ENCODE peak calls at places on chromosomes 12 and 14, in seven cellular contexts. O, A, M, S, F, W and L are unnamed samples.

GRCh38 chr12:67388331-67389163 is 119.4 kb downstream of the CAND1 start:
- DNase-seq in O (no peak), A (no peak), M (no peak), S (no peak), F (peak), W (no peak), L (no peak)

GRCh38 chr12:117850048-117850447 is 118.7 kb downstream of the KSR2 start:
- DNase-seq in O (peak), A (no peak), M (no peak), S (no peak), F (peak), W (no peak), L (no peak)

GRCh38 chr14:69260979-69261605 is 1.1 kb downstream of the GALNT16 start:
- DNase-seq in O (peak), A (no peak), M (no peak), S (peak), F (no peak), W (no peak), L (no peak)

GRCh38 chr14:29906256-29906885 is 21.3 kb downstream of the PRKD1 start:
- DNase-seq in O (no peak), A (no peak), M (no peak), S (no peak), F (no peak), W (no peak), L (no peak)

GRCh38 chr12:52681551-52682380 is 1.6 kb upstream of the KRT1 start:
- DNase-seq in O (no peak), A (no peak), M (no peak), S (no peak), F (no peak), W (no peak), L (no peak)

GRCh38 chr12:96078281-96078761 is 42.9 kb upstream of the LTA4H start:
- DNase-seq in O (no peak), A (peak), M (peak), S (peak), F (no peak), W (peak), L (no peak)

GRCh38 chr14:80212025-80212402 is 710 bp upstream of the DIO2 start:
- DNase-seq in O (no peak), A (no peak), M (no peak), S (no peak), F (peak), W (no peak), L (no peak)

GRCh38 chr14:22384167-22384549 is 204.9 kb downstream of the DAD1 start:
- DNase-seq in O (no peak), A (no peak), M (no peak), S (no peak), F (no peak), W (no peak), L (no peak)

GRCh38 chr14:80522936-80523335 is 311.6 kb upstream of the DIO2 start:
- DNase-seq in O (no peak), A (no peak), M (no peak), S (no peak), F (no peak), W (no peak), L (no peak)

GRCh38 chr12:78418919-78419318 is 445.7 kb upstream of the SYT1 start:
- DNase-seq in O (no peak), A (no peak), M (no peak), S (no peak), F (no peak), W (no peak), L (no peak)

GRCh38 chr12:6934110-6934509 is 6.4 kb downstream of the ATN1 start:
- DNase-seq in O (no peak), A (no peak), M (no peak), S (no peak), F (no peak), W (no peak), L (no peak)

GRCh38 chr12:10941916-10942607 is 3.0 kb upstream of the TAS2R14 start:
- DNase-seq in O (no peak), A (no peak), M (no peak), S (no peak), F (no peak), W (no peak), L (no peak)

GRCh38 chr12:111436811-111437210 is 31.1 kb downstream of the SH2B3 start:
- DNase-seq in O (no peak), A (no peak), M (no peak), S (no peak), F (no peak), W (no peak), L (no peak)

GRCh38 chr14:85336817-85337216 is 193.1 kb upstream of the FLRT2 start:
- DNase-seq in O (no peak), A (no peak), M (no peak), S (no peak), F (no peak), W (no peak), L (no peak)

GRCh38 chr12:78494911-78495310 is 369.7 kb upstream of the SYT1 start:
- DNase-seq in O (no peak), A (no peak), M (no peak), S (no peak), F (no peak), W (no peak), L (no peak)

GRCh38 chr12:80222261-80222660 is 122.9 kb downstream of the OTOGL start:
- DNase-seq in O (no peak), A (no peak), M (no peak), S (no peak), F (peak), W (no peak), L (no peak)

GRCh38 chr12:51323317-51323960 is 535 bp downstream of the BIN2 start:
- DNase-seq in O (no peak), A (no peak), M (no peak), S (no peak), F (no peak), W (no peak), L (no peak)

GRCh38 chr14:56120091-56120632 is 2.0 kb downstream of the PELI2 start:
- DNase-seq in O (no peak), A (no peak), M (peak), S (no peak), F (peak), W (no peak), L (no peak)
- TF ChIP-seq CTCF in O (peak), A (no peak), M (peak), S (no peak), F (no peak), W (no peak), L (no peak)

DNA sequence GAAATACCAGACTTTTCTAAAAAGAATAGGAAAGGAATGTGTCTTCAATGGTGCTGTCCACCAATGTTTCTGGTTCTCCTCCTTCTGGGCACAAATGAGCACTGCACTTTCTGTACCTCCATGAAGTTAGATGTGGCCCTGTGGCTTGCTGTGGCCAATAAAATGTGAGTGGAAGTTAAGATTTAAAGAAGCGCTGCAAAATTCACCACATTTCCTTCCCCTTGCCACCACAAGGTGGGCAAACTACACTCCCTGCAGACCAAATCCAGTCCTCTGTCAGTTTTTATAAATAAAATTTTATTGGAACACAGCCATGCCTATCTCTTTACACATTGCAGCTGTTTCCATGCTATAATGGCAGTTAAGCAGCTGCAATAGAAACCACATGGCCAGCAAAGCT is 141.4 kb upstream of the TMPO start:
- DNase-seq in O (no peak), A (no peak), M (no peak), S (no peak), F (peak), W (no peak), L (no peak)
- TF ChIP-seq CTCF in O (peak), A (no peak), M (no peak), S (no peak), F (peak), W (no peak), L (no peak)

GRCh38 chr12:1869145-1869544 is 48.8 kb downstream of the LRTM2 start:
- DNase-seq in O (no peak), A (no peak), M (no peak), S (no peak), F (no peak), W (no peak), L (no peak)
- TF ChIP-seq CTCF in O (no peak), A (no peak), M (no peak), S (no peak), F (no peak), W (no peak), L (no peak)

DNA sequence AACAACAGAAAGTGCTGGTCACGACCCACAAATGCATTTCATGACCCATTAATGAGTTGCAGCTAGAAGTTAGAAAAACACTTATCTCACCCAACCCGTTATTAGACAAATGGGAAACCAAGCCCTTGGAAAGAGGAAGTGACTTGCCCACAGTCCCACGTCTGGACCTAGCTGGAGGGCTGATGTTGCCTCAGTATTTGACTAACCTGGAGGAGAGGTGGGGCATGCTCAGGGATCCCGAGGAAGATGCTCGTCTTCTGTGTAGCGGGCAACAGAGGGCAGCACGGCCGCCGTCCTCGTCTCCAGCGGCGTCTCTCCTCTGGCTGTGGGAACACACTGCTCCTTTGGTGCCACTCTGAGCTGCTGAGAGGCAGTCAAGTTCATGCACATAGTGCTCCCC is 12.7 kb downstream of the CCND2 start:
- DNase-seq in O (no peak), A (no peak), M (no peak), S (no peak), F (no peak), W (no peak), L (peak)
- TF ChIP-seq CTCF in O (no peak), A (no peak), M (no peak), S (no peak), F (no peak), W (no peak), L (no peak)

GRCh38 chr12:108802666-108803036 is 54.7 kb downstream of the SSH1 start:
- DNase-seq in O (no peak), A (no peak), M (no peak), S (no peak), F (no peak), W (no peak), L (no peak)

GRCh38 chr12:108806350-108806749 is 51.0 kb downstream of the SSH1 start:
- DNase-seq in O (no peak), A (no peak), M (no peak), S (no peak), F (no peak), W (no peak), L (no peak)

GRCh38 chr12:108803428-108804105 is 53.8 kb downstream of the SSH1 start:
- DNase-seq in O (peak), A (peak), M (peak), S (no peak), F (peak), W (peak), L (peak)

GRCh38 chr12:108805136-108805535 is 52.2 kb downstream of the SSH1 start:
- DNase-seq in O (no peak), A (no peak), M (no peak), S (no peak), F (no peak), W (no peak), L (no peak)

DNA sequence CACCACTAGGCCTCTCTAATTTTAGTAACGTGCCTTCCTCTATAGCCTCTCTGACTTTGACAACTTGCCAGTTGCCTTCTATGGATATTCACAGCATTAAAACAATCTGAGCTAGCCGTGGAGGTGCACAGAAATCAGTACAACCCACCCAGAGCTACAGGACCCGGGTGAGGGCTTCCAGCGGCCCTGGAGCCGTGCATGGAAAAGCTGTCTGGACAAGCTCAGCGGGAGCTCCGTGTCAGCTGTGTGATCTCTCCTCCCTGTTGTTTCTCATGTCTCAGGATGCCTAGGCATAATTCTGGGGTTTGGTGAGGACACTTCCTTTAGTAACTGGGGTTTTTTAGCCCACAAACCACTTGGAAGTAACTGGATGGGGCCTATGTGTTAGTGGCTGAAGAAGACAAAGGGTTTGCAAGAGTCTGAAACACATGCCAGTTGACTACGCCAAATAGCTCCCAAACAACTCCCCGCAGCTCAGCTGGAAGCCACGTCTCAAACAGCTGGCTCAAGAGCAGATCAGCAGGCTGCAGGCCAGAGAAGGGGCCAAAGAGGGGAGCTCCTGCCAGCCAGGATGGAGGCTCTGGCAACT is 52.9 kb downstream of the SSH1 start:
- DNase-seq in O (no peak), A (no peak), M (peak), S (no peak), F (peak), W (peak), L (no peak)
- TF ChIP-seq CTCF in O (no peak), A (no peak), M (no peak), S (no peak), F (no peak), W (no peak), L (no peak)

GRCh38 chr12:83826112-83826511 is 1086.5 kb downstream of the SLC6A15 start:
- DNase-seq in O (peak), A (no peak), M (no peak), S (peak), F (peak), W (no peak), L (no peak)

GRCh38 chr12:83827193-83827592 is 1085.4 kb downstream of the SLC6A15 start:
- DNase-seq in O (no peak), A (no peak), M (no peak), S (no peak), F (no peak), W (no peak), L (no peak)

GRCh38 chr12:83821967-83822366 is 1090.6 kb downstream of the SLC6A15 start:
- DNase-seq in O (no peak), A (no peak), M (no peak), S (no peak), F (no peak), W (no peak), L (no peak)

GRCh38 chr12:83827860-83828259 is 1084.7 kb downstream of the SLC6A15 start:
- DNase-seq in O (no peak), A (no peak), M (no peak), S (no peak), F (peak), W (no peak), L (no peak)

DNA sequence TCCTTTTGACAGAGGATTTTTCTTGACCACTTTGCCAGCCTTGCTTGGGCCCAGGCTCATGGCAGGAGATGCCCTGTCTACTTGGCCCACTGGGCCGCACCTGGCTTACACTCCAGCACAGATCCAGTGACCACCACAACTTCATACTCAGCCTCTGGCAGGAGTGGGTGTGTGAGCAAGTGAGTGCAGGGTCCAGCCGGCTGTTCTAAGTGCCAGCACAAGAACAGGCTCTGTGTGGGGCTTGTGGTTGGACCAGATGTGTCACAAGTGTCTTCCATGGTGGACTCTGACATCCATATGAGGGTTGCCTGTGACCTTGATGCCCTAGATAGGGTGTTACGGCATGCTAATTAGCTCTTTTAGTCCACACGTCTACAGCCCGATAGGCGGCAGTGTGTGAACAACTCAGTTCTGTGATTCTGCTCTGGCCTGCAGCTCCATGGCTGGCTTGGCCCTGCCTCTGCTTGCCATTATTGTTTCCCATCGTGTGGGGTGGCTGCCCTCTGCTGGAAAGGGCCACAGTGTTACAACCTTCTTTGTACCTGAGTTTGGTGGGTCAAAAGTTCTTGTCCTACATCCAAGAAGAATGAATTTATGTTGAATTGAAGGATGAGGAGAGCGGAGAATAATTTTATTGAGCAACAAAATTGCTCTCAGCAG is 1089.1 kb downstream of the SLC6A15 start:
- DNase-seq in O (no peak), A (no peak), M (no peak), S (peak), F (peak), W (no peak), L (peak)
- TF ChIP-seq CTCF in O (peak), A (peak), M (no peak), S (peak), F (peak), W (no peak), L (peak)

GRCh38 chr14:79093542-79093941 is 923.4 kb downstream of the NRXN3 start:
- DNase-seq in O (no peak), A (no peak), M (no peak), S (no peak), F (no peak), W (no peak), L (no peak)

GRCh38 chr14:79090781-79091180 is 920.6 kb downstream of the NRXN3 start:
- DNase-seq in O (no peak), A (no peak), M (no peak), S (no peak), F (no peak), W (no peak), L (no peak)

DNA sequence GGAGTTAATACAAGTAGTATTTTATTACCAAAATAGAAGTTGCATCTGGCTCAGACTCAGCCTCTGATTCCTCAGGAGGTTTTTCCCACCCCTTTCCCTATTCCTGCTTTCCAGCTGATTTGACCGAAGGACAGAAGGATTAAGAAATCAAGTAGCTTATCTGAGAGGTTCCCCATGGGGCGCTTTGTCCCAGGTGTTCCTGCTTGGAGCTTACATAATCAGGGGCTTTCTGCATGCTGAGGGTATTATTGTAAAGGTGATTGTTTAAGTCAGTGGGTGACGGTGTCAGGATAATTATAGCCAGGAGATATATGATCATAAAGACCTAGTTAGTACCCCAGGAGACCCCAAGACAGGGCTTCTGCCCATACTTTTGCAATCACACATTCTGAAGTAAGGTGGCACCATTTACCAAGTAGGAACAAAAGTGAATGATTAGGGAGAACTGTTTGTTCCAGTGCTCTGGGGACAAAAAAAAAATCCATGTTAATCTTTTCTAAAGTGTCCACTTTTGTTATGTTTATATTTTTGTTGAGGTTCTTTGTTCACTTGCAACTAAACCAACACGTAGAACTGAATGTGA is 921.3 kb downstream of the NRXN3 start:
- DNase-seq in O (no peak), A (no peak), M (no peak), S (no peak), F (no peak), W (no peak), L (no peak)
- TF ChIP-seq CTCF in O (no peak), A (no peak), M (no peak), S (no peak), F (no peak), W (no peak), L (no peak)